ENCODE peak calls at places on chromosomes 6 and 20, in ten cellular contexts. N is nephron progenitor cell; A is ELR; F is HEK293T; J is fibroblast of the aortic adventitia; R is stromal cell of bone marrow; U is NCI-H345; D is activated T-cell treated with anti-CD3 and anti-CD28 coated beads, Interleukin-2, amount 50 U/mL, for 24 hours; M is fibroblast of lung; L is activated naive CD4-positive, alpha-beta T cell treated with anti-CD3 and anti-CD28 coated beads, Interleukin-2, amount 50 U/mL, for 72 hours. W is an unnamed sample.

GRCh38 chr6:72212686-72213085 is 326.3 kb downstream of the RIMS1 start:
- DNase-seq in F (no peak), L (no peak), D (no peak), U (no peak), M (no peak), R (no peak), A (no peak), N (no peak), J (no peak), W (no peak)

GRCh38 chr6:167849846-167850459 is 23.2 kb downstream of the AFDN start:
- DNase-seq in L (no peak), D (no peak), A (peak; percentile 61), U (no peak), N (no peak), R (no peak), M (peak; percentile 32), J (no peak), F (no peak), W (no peak)

GRCh38 chr20:57672164-57672563 is 37.7 kb downstream of the PMEPA1 start:
- DNase-seq in R (no peak), M (peak; percentile 60), L (no peak), U (no peak), J (peak; percentile 17), N (no peak), F (no peak), A (no peak), D (no peak), W (no peak)

GRCh38 chr6:72272958-72273357 is 348.9 kb upstream of the KCNQ5 start:
- DNase-seq in N (no peak), F (no peak), J (peak; percentile 0), U (no peak), A (peak; percentile 45), D (no peak), M (peak; percentile 76), R (peak; percentile 23), L (no peak), W (no peak)

GRCh38 chr20:959996-960615 is 42.0 kb downstream of the RSPO4 start:
- DNase-seq in N (no peak), J (no peak), M (no peak), A (no peak), F (no peak), L (no peak), D (no peak), U (no peak), R (no peak), W (no peak)

GRCh38 chr6:144151010-144151727 is 852 bp downstream of the STX11 start:
- DNase-seq in J (peak; percentile 16), A (peak; percentile 35), N (no peak), L (peak; percentile 65), R (no peak), M (no peak), U (no peak), D (peak; percentile 79), F (peak; percentile 39), W (peak; percentile 73)

GRCh38 chr6:209432-210103 is 82.7 kb upstream of the DUSP22 start:
- DNase-seq in D (peak; percentile 64), A (no peak), J (no peak), M (no peak), F (no peak), N (no peak), L (peak; percentile 71), U (no peak), R (no peak), W (peak; percentile 80)

GRCh38 chr6:53312355-53312754 is 36.4 kb downstream of the ELOVL5 start:
- DNase-seq in U (no peak), A (peak; percentile 59), M (no peak), F (no peak), R (no peak), L (no peak), J (no peak), D (no peak), N (no peak), W (peak; percentile 40)

GRCh38 chr20:31569163-31570020 is 35.7 kb upstream of the ID1 start:
- DNase-seq in J (peak; percentile 57), R (no peak), M (peak; percentile 55), A (peak; percentile 79), U (peak; percentile 63), F (peak; percentile 48), D (peak; percentile 81), L (peak; percentile 72), N (peak; percentile 76), W (peak; percentile 61)

GRCh38 chr6:42316390-42316970 is 98.8 kb upstream of the MRPS10 start:
- DNase-seq in N (no peak), U (no peak), J (peak; percentile 86), R (no peak), D (no peak), A (peak; percentile 76), L (no peak), M (peak; percentile 94), F (no peak), W (no peak)

GRCh38 chr20:18254615-18255014 is 33.7 kb upstream of the ZNF133 start:
- DNase-seq in U (no peak), F (no peak), J (no peak), A (no peak), N (no peak), M (no peak), L (no peak), R (no peak), D (no peak), W (no peak)

W was measured in activated CD4-positive, alpha-beta memory T cell treated with anti-CD3 and anti-CD28 coated beads, Interleukin-2, amount 10 ng/mL, durations not matched to agents 7 days and 5 days.